ENCODE peak calls at places on chromosome 21, in seven cellular contexts. K is PC-9, Q is neural progenitor cell, G is IMR-90, C is cardiac muscle cell, I is OCI-LY7, S is ovary. P is an unnamed sample. For H3K4me1, the result is how much of the 10 kb centered on the place peaks cover.

GRCh38 chr21:32549861-32550260 is 35.5 kb downstream of the TCP10L start:
- DNase-seq in C (no peak), I (no peak), S (no peak), Q (no peak), K (no peak), G (no peak), P (no peak)

GRCh38 chr21:46157396-46157986 is 2.1 kb upstream of the FTCD start:
- DNase-seq in Q (no peak), I (no peak), K (no peak), C (no peak), G (no peak), S (no peak), P (no peak)

GRCh38 chr21:45830221-45830640 is 151.3 kb upstream of the COL6A1 start:
- DNase-seq in K (no peak), S (no peak), Q (no peak), G (no peak), C (no peak), I (no peak), P (peak)

GRCh38 chr21:21001591-21002100 is 3.4 kb downstream of the NCAM2 start:
- DNase-seq in S (no peak), G (no peak), I (no peak), K (no peak), C (no peak), Q (no peak), P (no peak)

GRCh38 chr21:28758042-28758882 is 234.4 kb downstream of the LTN1 start:
- DNase-seq in K (no peak), G (no peak), S (no peak), Q (no peak), C (no peak), I (no peak), P (no peak)

GRCh38 chr21:27759091-27759659 is 792.3 kb upstream of the ADAMTS5 start:
- DNase-seq in Q (peak), G (no peak), I (no peak), C (no peak), K (no peak), S (no peak), P (peak)

GRCh38 chr21:33884361-33885157 is 31.0 kb downstream of the ATP5PO start:
- DNase-seq in K (no peak), Q (no peak), S (no peak), G (no peak), C (peak), I (no peak), P (no peak)

GRCh38 chr21:31351438-31351837 is 7.4 kb upstream of the TIAM1 start:
- DNase-seq in K (peak), C (peak), I (no peak), G (peak), S (no peak), Q (no peak), P (no peak)

GRCh38 chr21:19463966-19464365 is 1060.4 kb upstream of the TMPRSS15 start:
- DNase-seq in I (no peak), S (no peak), G (no peak), C (peak), K (no peak), Q (no peak), P (no peak)

GRCh38 chr21:33825898-33826297 is 89.7 kb downstream of the ATP5PO start:
- DNase-seq in K (no peak), S (no peak), Q (no peak), I (no peak), G (peak), C (peak), P (no peak)

GRCh38 chr21:42790520-42790919 is 88.8 kb downstream of the WDR4 start:
- DNase-seq in G (no peak), Q (no peak), I (no peak), K (no peak), C (no peak), S (no peak), P (peak)
- H3K4me1 ChIP-seq in G (under half), Q (under half), I (under half), K (under half), C (under half), S (under half), P (under half)

GRCh38 chr21:26098758-26099157 is 71.8 kb downstream of the APP start:
- DNase-seq in I (no peak), Q (no peak), C (no peak), K (peak), S (no peak), G (peak), P (no peak)

GRCh38 chr21:26095131-26095530 is 75.4 kb downstream of the APP start:
- DNase-seq in K (no peak), Q (no peak), S (no peak), C (no peak), G (no peak), I (no peak), P (no peak)

GRCh38 chr21:26097475-26097874 is 73.1 kb downstream of the APP start:
- DNase-seq in S (no peak), K (no peak), G (no peak), I (no peak), C (no peak), Q (no peak), P (no peak)

GRCh38 chr21:26096972-26097371 is 73.6 kb downstream of the APP start:
- DNase-seq in K (no peak), Q (peak), S (no peak), C (no peak), G (no peak), I (no peak), P (peak)

GRCh38 chr21:26096494-26096893 is 74.1 kb downstream of the APP start:
- DNase-seq in Q (no peak), G (no peak), S (no peak), C (no peak), I (no peak), K (no peak), P (no peak)
- H3K4me1 ChIP-seq in Q (under half), G (under half), S (under half), C (under half), I (under half), K (under half), P (under half)

GRCh38 chr21:34908424-34909055 is 140.6 kb downstream of the RUNX1 start:
- DNase-seq in Q (no peak), I (no peak), C (peak), S (no peak), K (peak), G (no peak), P (peak)
- H3K4me1 ChIP-seq in Q (under half), I (under half), C (under half), S (under half), K (under half), G (under half), P (under half)

DNA sequence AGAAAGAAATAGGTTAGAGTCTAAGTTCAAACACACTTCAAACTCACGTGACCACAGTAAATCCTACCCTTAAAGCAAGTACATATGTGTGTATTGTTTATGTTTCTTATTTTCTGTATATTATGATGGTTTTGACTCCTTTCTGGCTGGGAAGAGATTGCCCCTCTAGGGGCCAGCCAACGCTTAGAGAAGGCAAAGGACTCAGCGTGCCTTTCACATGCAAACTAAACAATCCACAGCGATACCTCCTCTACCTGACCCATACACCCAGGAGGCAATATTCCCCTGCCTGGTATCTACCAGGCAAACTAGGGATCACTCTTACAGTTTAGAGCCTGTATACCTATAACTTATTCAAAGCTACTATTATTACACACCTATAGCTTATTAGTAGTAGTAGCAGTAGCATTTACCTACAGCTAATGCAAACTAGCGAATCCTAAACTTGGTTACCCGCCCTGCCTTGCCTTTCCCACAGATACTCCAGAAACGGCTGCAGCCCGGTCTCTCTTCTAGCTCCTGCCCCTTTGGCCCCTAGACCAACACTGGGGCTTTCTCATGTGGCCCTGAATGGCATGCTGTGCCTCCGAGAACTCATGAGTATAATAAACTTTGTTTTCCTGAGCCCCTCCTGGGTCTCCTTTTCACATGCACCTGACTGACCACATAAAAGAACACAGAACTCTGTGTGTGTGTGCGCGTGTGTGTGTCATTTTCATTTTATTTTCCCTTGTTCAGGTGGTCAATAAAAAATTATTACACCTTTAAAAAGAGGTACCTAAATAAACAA is 14.0 kb downstream of the NRIP1 start:
- DNase-seq in I (no peak), C (no peak), G (no peak), Q (no peak), K (no peak), S (no peak), P (peak)
- H3K4me1 ChIP-seq in I (under half), C (under half), G (under half), Q (under half), K (under half), S (under half), P (under half)

DNA sequence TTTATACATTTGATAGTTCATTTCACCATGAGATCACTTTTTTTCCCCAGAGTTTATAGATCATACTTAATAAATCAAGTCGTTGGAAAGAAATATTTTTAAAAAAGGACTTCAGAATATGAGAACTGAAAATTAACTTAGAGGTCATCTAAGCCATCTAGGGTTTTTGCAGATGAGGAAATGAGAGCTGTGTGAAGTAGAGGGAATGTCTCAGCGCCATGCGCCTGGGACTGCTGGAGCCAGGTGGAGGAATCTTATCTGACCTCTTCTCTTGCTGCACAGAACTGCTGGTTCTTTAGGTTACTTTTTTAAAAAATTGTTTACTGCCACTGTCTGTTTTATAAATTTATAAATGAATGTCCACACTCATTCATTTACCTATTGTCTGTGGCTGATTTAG is 11.5 kb downstream of the SH3BGR start:
- DNase-seq in K (no peak), I (no peak), S (no peak), Q (no peak), G (no peak), C (no peak), P (no peak)
- H3K4me1 ChIP-seq in K (under half), I (under half), S (under half), Q (under half), G (under half), C (under half), P (under half)

GRCh38 chr21:43721939-43722338 is 3.0 kb downstream of the PDXK start:
- DNase-seq in C (no peak), Q (no peak), K (no peak), G (no peak), S (no peak), I (no peak), P (no peak)
- H3K4me1 ChIP-seq in C (under half), Q (under half), K (half or more), G (under half), S (under half), I (half or more), P (under half)

DNA sequence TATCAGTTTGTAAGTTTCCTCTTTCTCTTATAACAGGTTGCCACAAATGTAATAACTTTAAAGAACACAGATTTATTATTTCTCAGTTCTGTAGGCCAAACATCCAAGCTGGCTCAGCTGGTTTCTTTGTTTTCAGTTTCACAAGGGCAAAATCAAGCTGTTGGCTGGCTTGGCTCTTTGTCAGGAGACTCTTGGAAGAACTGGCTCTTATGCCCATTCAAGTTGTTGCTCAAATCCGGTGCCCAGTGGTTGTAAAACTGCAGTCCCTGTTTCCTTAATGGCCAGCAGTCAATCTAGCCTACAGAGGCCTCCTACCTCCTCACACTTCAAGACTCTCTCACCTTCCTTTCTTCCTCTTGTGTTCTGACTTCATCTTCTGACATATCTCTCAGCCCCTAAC is 1171.0 kb downstream of the MRPL39 start:
- DNase-seq in S (no peak), Q (no peak), I (no peak), C (no peak), G (no peak), K (no peak), P (no peak)
- H3K4me1 ChIP-seq in S (under half), Q (under half), I (under half), C (under half), G (under half), K (under half), P (under half)

P was measured in small intestine.